ENCODE peak calls at places on chromosomes 11 and 22, in eight cellular contexts. One of them, this sample, is unnamed.

GRCh38 chr22:46096051-46096450 is 54.3 kb upstream of the PPARA start:
- DNase-seq in A549: no peak
- DNase-seq in H1: no peak
- DNase-seq in HepG2: no peak
- DNase-seq in transverse colon: no peak
- DNase-seq in stomach: no peak
- DNase-seq in K562: no peak
- DNase-seq in suprapubic skin: no peak
- DNase-seq in this sample: no peak

GRCh38 chr22:29344137-29344536 is 28.6 kb upstream of the RASL10A start:
- DNase-seq in H1: no peak
- DNase-seq in stomach: peak
- DNase-seq in K562: no peak
- DNase-seq in HepG2: peak
- DNase-seq in A549: peak
- DNase-seq in transverse colon: peak
- DNase-seq in suprapubic skin: no peak
- DNase-seq in this sample: no peak

GRCh38 chr11:69874984-69875673 is 55.9 kb upstream of the FGF3 start:
- DNase-seq in suprapubic skin: peak
- DNase-seq in H1: peak
- DNase-seq in K562: no peak
- DNase-seq in A549: no peak
- DNase-seq in stomach: no peak
- DNase-seq in HepG2: no peak
- DNase-seq in transverse colon: peak
- DNase-seq in this sample: no peak

GRCh38 chr11:14384338-14384737 is 25.4 kb upstream of the RRAS2 start:
- DNase-seq in K562: no peak
- DNase-seq in H1: no peak
- DNase-seq in stomach: no peak
- DNase-seq in A549: no peak
- DNase-seq in suprapubic skin: no peak
- DNase-seq in transverse colon: no peak
- DNase-seq in HepG2: no peak
- DNase-seq in this sample: no peak

GRCh38 chr11:92152245-92152644 is 72.4 kb upstream of the FAT3 start:
- DNase-seq in HepG2: peak
- DNase-seq in stomach: no peak
- DNase-seq in K562: no peak
- DNase-seq in H1: no peak
- DNase-seq in A549: peak
- DNase-seq in suprapubic skin: no peak
- DNase-seq in transverse colon: no peak
- DNase-seq in this sample: no peak

GRCh38 chr11:108241370-108242037 is 18.6 kb downstream of the ATM start:
- DNase-seq in K562: no peak
- DNase-seq in HepG2: no peak
- DNase-seq in H1: no peak
- DNase-seq in stomach: no peak
- DNase-seq in suprapubic skin: no peak
- DNase-seq in A549: no peak
- DNase-seq in transverse colon: no peak
- DNase-seq in this sample: no peak

GRCh38 chr11:72624496-72625201 is 49.6 kb downstream of the PDE2A start:
- DNase-seq in HepG2: no peak
- DNase-seq in K562: no peak
- DNase-seq in H1: no peak
- DNase-seq in transverse colon: no peak
- DNase-seq in A549: no peak
- DNase-seq in stomach: no peak
- DNase-seq in suprapubic skin: peak
- DNase-seq in this sample: peak

GRCh38 chr11:8086001-8086479 is 5.0 kb downstream of the TUB start:
- DNase-seq in K562: no peak
- DNase-seq in HepG2: no peak
- DNase-seq in suprapubic skin: no peak
- DNase-seq in stomach: no peak
- DNase-seq in A549: no peak
- DNase-seq in H1: no peak
- DNase-seq in transverse colon: no peak
- DNase-seq in this sample: no peak

GRCh38 chr22:47190276-47190956 is 428.0 kb downstream of the TBC1D22A start:
- DNase-seq in A549: no peak
- DNase-seq in stomach: peak
- DNase-seq in transverse colon: no peak
- DNase-seq in H1: no peak
- DNase-seq in suprapubic skin: peak
- DNase-seq in K562: no peak
- DNase-seq in HepG2: no peak
- DNase-seq in this sample: no peak

GRCh38 chr11:72777755-72778278 is 16.0 kb downstream of the STARD10 start:
- DNase-seq in stomach: peak
- DNase-seq in HepG2: peak
- DNase-seq in transverse colon: peak
- DNase-seq in suprapubic skin: no peak
- DNase-seq in A549: no peak
- DNase-seq in K562: peak
- DNase-seq in H1: no peak
- DNase-seq in this sample: no peak

GRCh38 chr11:2302280-2302843 is 549 bp downstream of the TSPAN32 start:
- DNase-seq in transverse colon: no peak
- DNase-seq in A549: no peak
- DNase-seq in H1: no peak
- DNase-seq in K562: peak
- DNase-seq in stomach: no peak
- DNase-seq in HepG2: no peak
- DNase-seq in suprapubic skin: no peak
- DNase-seq in this sample: no peak

DNA sequence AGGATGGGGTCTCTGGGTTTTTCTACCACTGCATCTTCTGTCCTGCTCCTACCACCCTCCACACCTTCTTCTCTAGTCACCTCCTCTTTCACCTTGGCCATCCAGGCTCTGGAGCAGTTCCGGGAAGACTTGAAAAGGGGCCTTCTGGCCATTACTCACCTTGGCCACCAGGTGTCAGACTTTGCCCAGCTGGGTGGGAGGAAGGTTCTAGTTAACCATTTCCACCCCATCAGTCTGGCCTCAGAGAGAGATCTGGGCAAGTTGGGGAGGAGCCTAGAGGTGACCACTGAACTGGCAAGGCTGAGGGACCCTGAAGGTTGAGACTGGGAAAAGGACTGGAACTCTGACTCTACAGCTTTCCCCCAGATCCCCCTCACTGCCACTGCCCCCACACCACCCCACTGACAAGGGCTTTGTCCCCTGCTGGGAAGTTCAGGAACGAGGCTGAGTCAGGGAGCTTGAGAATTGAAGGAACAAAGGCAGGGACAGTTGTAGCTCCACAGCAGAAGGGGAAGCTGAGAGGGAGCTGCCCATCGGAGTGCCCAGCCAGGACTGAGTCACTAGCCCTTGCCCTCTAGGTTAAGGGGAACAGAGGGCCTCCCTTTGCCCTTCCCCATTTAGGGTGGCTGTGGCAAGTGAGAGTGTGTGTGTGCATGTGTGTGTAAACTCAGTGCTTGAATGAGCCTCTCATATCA is 3.7 kb upstream of the POLD4 start:
- DNase-seq in A549: peak
- DNase-seq in transverse colon: peak
- DNase-seq in H1: peak
- DNase-seq in stomach: peak
- DNase-seq in K562: peak
- DNase-seq in suprapubic skin: no peak
- DNase-seq in HepG2: peak
- DNase-seq in this sample: no peak
- TF ChIP-seq EP300 in A549: no peak
- TF ChIP-seq EP300 in transverse colon: no peak
- TF ChIP-seq EP300 in H1: peak
- TF ChIP-seq EP300 in stomach: no peak
- TF ChIP-seq EP300 in K562: no peak
- TF ChIP-seq EP300 in suprapubic skin: no peak
- TF ChIP-seq EP300 in HepG2: no peak
- TF ChIP-seq EP300 in this sample: no peak

GRCh38 chr22:27686534-27686933 is 115.0 kb downstream of the MN1 start:
- DNase-seq in A549: peak
- DNase-seq in suprapubic skin: peak
- DNase-seq in K562: no peak
- DNase-seq in transverse colon: peak
- DNase-seq in stomach: peak
- DNase-seq in HepG2: peak
- DNase-seq in H1: no peak
- DNase-seq in this sample: no peak
- TF ChIP-seq POLR2A in A549: no peak
- TF ChIP-seq POLR2A in suprapubic skin: no peak
- TF ChIP-seq POLR2A in K562: no peak
- TF ChIP-seq POLR2A in transverse colon: no peak
- TF ChIP-seq POLR2A in stomach: no peak
- TF ChIP-seq POLR2A in HepG2: no peak
- TF ChIP-seq POLR2A in H1: no peak
- TF ChIP-seq POLR2A in this sample: no peak

GRCh38 chr11:114395776-114396175 is 4.5 kb downstream of the C11orf71 start:
- DNase-seq in H1: no peak
- DNase-seq in A549: no peak
- DNase-seq in suprapubic skin: no peak
- DNase-seq in stomach: no peak
- DNase-seq in K562: peak
- DNase-seq in transverse colon: no peak
- DNase-seq in HepG2: peak
- DNase-seq in this sample: no peak
- TF ChIP-seq CTCF in H1: peak
- TF ChIP-seq CTCF in A549: peak
- TF ChIP-seq CTCF in suprapubic skin: no peak
- TF ChIP-seq CTCF in stomach: no peak
- TF ChIP-seq CTCF in K562: peak
- TF ChIP-seq CTCF in transverse colon: no peak
- TF ChIP-seq CTCF in HepG2: peak
- TF ChIP-seq CTCF in this sample: no peak

DNA sequence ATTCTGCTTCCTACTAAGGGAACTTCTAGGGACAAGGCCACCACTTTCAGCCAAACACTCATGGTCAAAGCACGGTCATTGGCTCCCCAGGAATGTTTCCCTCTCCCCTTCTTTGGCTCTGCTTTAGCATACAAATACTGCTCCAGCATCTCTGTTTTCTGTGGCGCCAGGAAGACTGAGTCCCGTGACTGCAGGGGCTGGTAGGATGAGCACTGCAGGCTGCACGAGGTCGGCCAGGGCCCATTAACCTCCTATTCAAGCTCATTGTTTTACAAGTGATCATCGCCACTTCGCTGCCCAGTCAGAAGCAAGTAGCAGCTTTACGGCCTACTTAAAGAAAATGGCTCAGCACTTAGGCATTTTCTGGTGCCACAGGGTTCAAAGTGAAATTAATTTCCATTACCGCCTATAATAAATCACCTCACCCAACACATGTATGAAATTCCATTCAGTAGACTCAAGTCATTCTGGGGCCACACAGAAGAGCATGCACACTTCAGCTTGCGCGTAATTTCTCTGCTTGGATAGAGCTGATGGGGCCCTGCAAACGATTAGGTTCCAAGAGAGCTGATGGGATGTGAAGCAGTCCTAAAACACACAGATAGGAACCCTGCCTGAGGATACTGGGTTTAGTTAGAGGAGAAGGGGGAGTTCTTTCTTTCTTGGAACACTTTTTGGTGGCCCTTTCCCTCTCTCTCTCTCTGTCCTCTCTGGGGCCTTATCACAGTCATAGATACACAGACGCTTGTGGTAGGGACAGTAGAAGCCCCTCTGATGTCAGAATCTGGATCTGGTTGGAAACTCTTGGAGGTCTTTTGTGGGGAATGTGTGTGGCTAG is 173.7 kb downstream of the KIF18A start:
- DNase-seq in HepG2: no peak
- DNase-seq in stomach: no peak
- DNase-seq in K562: no peak
- DNase-seq in suprapubic skin: no peak
- DNase-seq in transverse colon: no peak
- DNase-seq in H1: no peak
- DNase-seq in A549: peak
- DNase-seq in this sample: no peak
- TF ChIP-seq EP300 in HepG2: no peak
- TF ChIP-seq EP300 in stomach: no peak
- TF ChIP-seq EP300 in K562: no peak
- TF ChIP-seq EP300 in suprapubic skin: no peak
- TF ChIP-seq EP300 in transverse colon: no peak
- TF ChIP-seq EP300 in H1: no peak
- TF ChIP-seq EP300 in A549: no peak
- TF ChIP-seq EP300 in this sample: no peak

DNA sequence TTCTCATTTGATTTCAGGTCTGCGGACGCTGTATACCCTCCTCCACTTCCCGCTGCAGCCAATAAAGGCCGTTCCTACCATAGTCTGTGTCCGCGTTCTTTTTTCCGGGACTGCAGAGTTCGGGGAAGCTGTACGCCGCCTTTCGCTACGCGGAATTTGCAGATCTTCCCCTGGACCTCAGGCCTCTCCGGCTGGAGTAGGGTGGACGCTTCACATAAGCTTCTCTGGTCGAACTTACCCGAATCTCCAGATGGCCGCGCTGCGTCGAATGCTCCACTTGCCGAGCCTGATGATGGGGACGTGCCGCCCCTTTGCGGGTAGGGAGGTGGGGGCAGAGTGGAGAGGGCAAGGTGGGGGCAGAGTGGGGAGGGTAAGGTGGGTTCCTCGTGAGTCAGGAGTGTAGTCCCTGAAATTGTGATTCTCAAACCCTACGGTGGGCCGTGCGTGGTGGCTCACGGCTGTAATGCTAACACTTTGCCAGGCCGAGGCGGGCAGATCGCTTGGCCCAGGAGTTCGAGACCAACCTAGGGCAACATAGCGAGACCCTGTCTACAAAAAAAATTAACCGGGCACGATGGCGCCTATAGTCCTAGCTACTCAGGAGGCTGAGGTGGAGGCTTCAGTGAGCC is 632 bp downstream of the CSKMT start:
- DNase-seq in stomach: peak
- DNase-seq in A549: peak
- DNase-seq in HepG2: no peak
- DNase-seq in K562: peak
- DNase-seq in transverse colon: peak
- DNase-seq in H1: no peak
- DNase-seq in suprapubic skin: peak
- DNase-seq in this sample: no peak
- TF ChIP-seq POLR2A in stomach: no peak
- TF ChIP-seq POLR2A in A549: peak
- TF ChIP-seq POLR2A in HepG2: no peak
- TF ChIP-seq POLR2A in K562: no peak
- TF ChIP-seq POLR2A in transverse colon: no peak
- TF ChIP-seq POLR2A in H1: no peak
- TF ChIP-seq POLR2A in suprapubic skin: no peak
- TF ChIP-seq POLR2A in this sample: no peak

This sample was measured in tibial nerve.